ENCODE peak calls at places on chromosomes 6 and 20, in four cellular contexts. One of them, this sample, is unnamed.

GRCh38 chr6:89034586-89035251 is 45.8 kb upstream of the PNRC1 start:
- DNase-seq in HepG2: peak; percentile 67
- DNase-seq in K562: no peak
- DNase-seq in GM12878: no peak
- DNase-seq in this sample: no peak

GRCh38 chr6:88804701-88805100 is 158.7 kb downstream of the RNGTT start:
- DNase-seq in HepG2: no peak
- DNase-seq in K562: no peak
- DNase-seq in GM12878: no peak
- DNase-seq in this sample: no peak

GRCh38 chr20:34544109-34544793 is 14.3 kb upstream of the MAP1LC3A start:
- DNase-seq in HepG2: no peak
- DNase-seq in K562: no peak
- DNase-seq in GM12878: no peak
- DNase-seq in this sample: no peak

GRCh38 chr6:158072083-158072721 is 90.5 kb downstream of the SYNJ2 start:
- DNase-seq in HepG2: peak; percentile 71
- DNase-seq in K562: peak; percentile 84
- DNase-seq in GM12878: peak; percentile 23
- DNase-seq in this sample: peak; percentile 85

GRCh38 chr6:29216528-29216927 is 45.8 kb downstream of the OR2J2 start:
- DNase-seq in HepG2: peak; percentile 69
- DNase-seq in K562: no peak
- DNase-seq in GM12878: no peak
- DNase-seq in this sample: no peak

GRCh38 chr20:38170914-38171300 is 5.8 kb upstream of the TGM2 start:
- DNase-seq in HepG2: no peak
- DNase-seq in K562: no peak
- DNase-seq in GM12878: no peak
- DNase-seq in this sample: no peak

GRCh38 chr20:62164879-62165761 is 17.7 kb upstream of the MTG2 start:
- DNase-seq in HepG2: no peak
- DNase-seq in K562: no peak
- DNase-seq in GM12878: no peak
- DNase-seq in this sample: no peak

GRCh38 chr6:3165631-3166534 is 8.5 kb upstream of the TUBB2A start:
- DNase-seq in HepG2: peak; percentile 18
- DNase-seq in K562: no peak
- DNase-seq in GM12878: no peak
- DNase-seq in this sample: no peak

GRCh38 chr6:169445227-169445626 is 191.6 kb upstream of the THBS2 start:
- DNase-seq in HepG2: no peak
- DNase-seq in K562: peak; percentile 30
- DNase-seq in GM12878: no peak
- DNase-seq in this sample: no peak

GRCh38 chr6:127328043-127328442 is 15.4 kb downstream of the ECHDC1 start:
- DNase-seq in HepG2: no peak
- DNase-seq in K562: no peak
- DNase-seq in GM12878: no peak
- DNase-seq in this sample: no peak

GRCh38 chr6:78483546-78483945 is 383.8 kb upstream of the IRAK1BP1 start:
- DNase-seq in HepG2: no peak
- DNase-seq in K562: no peak
- DNase-seq in GM12878: no peak
- DNase-seq in this sample: no peak

GRCh38 chr6:100568255-100568654 is 103.5 kb upstream of the SIM1 start:
- DNase-seq in HepG2: no peak
- DNase-seq in K562: no peak
- DNase-seq in GM12878: no peak
- DNase-seq in this sample: no peak

GRCh38 chr6:148295261-148295887 is 47.3 kb upstream of the SASH1 start:
- DNase-seq in HepG2: no peak
- DNase-seq in K562: no peak
- DNase-seq in GM12878: no peak
- DNase-seq in this sample: no peak

GRCh38 chr20:4082406-4083102 is 67.2 kb upstream of the RNF24 start:
- DNase-seq in HepG2: peak; percentile 89
- DNase-seq in K562: peak; percentile 73
- DNase-seq in GM12878: peak; percentile 59
- DNase-seq in this sample: no peak

GRCh38 chr6:33589723-33590530 is 9.9 kb upstream of the BAK1 start:
- DNase-seq in HepG2: peak; percentile 97
- DNase-seq in K562: peak; percentile 81
- DNase-seq in GM12878: peak; percentile 37
- DNase-seq in this sample: peak; percentile 65

GRCh38 chr6:44072452-44072958 is 54.7 kb downstream of the MRPL14 start:
- DNase-seq in HepG2: no peak
- DNase-seq in K562: no peak
- DNase-seq in GM12878: no peak
- DNase-seq in this sample: no peak

GRCh38 chr20:15916623-15917022 is 656.6 kb downstream of the KIF16B start:
- DNase-seq in HepG2: no peak
- DNase-seq in K562: no peak
- DNase-seq in GM12878: no peak
- DNase-seq in this sample: no peak

DNA sequence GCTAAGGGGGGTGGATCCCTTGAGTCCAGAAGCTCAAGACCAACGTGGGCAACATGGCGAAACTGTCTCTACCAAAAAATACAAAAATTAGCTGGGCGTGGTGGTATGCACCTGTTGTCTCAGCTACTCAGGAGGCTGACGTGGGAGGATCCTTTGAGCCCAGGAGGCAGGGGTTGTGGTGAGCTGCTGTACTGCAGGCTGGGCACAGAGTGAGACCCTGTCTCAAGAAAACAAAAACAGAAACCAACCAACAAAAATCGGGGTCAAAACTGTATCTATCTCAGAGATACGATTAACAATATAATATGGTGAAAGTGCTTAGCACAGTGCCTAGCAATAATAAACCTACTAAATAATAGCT is 20.7 kb upstream of the BCAS1 start:
- DNase-seq in HepG2: no peak
- DNase-seq in K562: no peak
- DNase-seq in GM12878: no peak
- DNase-seq in this sample: no peak
- TF ChIP-seq TARDBP in HepG2: no peak
- TF ChIP-seq TARDBP in K562: no peak
- TF ChIP-seq TARDBP in GM12878: no peak
- TF ChIP-seq TARDBP in this sample: no peak

DNA sequence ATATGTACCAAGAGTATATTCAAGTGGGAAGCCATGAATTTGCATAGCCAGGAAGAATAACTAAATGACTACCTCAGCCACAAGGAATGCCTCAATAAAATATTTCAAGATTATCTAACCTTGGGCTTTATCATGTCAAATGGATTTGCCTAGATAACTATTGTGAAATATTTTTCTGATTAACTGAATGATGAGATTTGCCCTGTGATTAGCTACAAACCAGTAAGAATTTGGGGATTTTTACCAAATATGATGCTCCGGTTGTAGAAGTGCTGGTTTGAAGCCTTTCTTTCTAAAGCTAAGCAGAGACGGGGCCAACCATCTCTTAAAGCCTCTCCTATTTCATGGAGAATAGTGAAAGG is 125.6 kb upstream of the LAMP5 start:
- DNase-seq in HepG2: no peak
- DNase-seq in K562: no peak
- DNase-seq in GM12878: no peak
- DNase-seq in this sample: no peak
- TF ChIP-seq TARDBP in HepG2: no peak
- TF ChIP-seq TARDBP in K562: no peak
- TF ChIP-seq TARDBP in GM12878: no peak
- TF ChIP-seq TARDBP in this sample: no peak

GRCh38 chr6:85458782-85459181 is 8.9 kb downstream of the NT5E start:
- DNase-seq in HepG2: no peak
- DNase-seq in K562: no peak
- DNase-seq in GM12878: no peak
- DNase-seq in this sample: no peak
- TF ChIP-seq TARDBP in HepG2: no peak
- TF ChIP-seq TARDBP in K562: no peak
- TF ChIP-seq TARDBP in GM12878: no peak
- TF ChIP-seq TARDBP in this sample: no peak

DNA sequence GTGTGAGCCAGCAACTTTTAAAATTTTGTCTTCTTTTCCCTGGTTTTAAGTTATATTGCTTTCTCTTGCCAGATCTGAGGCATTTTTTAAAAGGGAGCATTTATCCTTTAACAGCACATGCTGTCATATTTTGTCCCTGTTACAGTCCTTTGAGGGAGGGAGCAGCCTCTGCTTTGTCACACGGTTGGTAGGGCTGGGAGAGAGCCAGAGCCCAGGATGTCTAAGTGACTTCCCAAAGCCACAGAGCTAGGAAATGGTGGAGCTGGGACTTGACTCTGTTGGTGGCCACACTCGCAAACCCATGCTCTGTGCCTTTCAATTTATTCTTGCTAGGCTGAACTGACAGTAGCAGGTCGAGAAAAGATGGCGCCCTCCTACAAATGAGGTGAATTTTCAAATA is 80.4 kb upstream of the IYD start:
- DNase-seq in HepG2: no peak
- DNase-seq in K562: no peak
- DNase-seq in GM12878: no peak
- DNase-seq in this sample: no peak
- TF ChIP-seq TARDBP in HepG2: no peak
- TF ChIP-seq TARDBP in K562: no peak
- TF ChIP-seq TARDBP in GM12878: no peak
- TF ChIP-seq TARDBP in this sample: no peak

GRCh38 chr6:164276211-164276610 is 861.7 kb downstream of the QKI start:
- DNase-seq in HepG2: no peak
- DNase-seq in K562: no peak
- DNase-seq in GM12878: no peak
- DNase-seq in this sample: no peak
- TF ChIP-seq TARDBP in HepG2: no peak
- TF ChIP-seq TARDBP in K562: no peak
- TF ChIP-seq TARDBP in GM12878: no peak
- TF ChIP-seq TARDBP in this sample: no peak

GRCh38 chr6:84151669-84152068 is 75.8 kb downstream of the CEP162 start:
- DNase-seq in HepG2: no peak
- DNase-seq in K562: no peak
- DNase-seq in GM12878: no peak
- DNase-seq in this sample: no peak

GRCh38 chr6:84156306-84156705 is 71.1 kb downstream of the CEP162 start:
- DNase-seq in HepG2: no peak
- DNase-seq in K562: no peak
- DNase-seq in GM12878: no peak
- DNase-seq in this sample: no peak

DNA sequence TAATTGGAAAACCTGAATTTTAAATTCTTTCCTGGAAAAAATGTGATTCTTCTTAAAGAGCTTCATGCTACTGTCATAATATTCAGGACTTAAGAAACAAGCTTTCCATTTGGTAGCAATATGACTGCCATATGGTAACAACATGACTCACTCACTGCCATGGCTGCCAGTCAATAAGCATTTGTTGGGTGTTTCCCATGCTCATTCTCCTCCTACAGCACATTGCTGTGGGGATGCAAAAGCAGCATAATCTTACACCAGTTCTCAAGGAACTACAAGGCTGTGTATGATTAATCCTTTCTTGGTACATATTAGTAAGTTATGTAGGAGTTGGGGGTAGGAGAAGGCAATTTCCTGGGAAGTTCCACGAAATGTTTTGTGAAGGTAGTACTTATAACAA is 76.8 kb downstream of the CEP162 start:
- DNase-seq in HepG2: no peak
- DNase-seq in K562: no peak
- DNase-seq in GM12878: no peak
- DNase-seq in this sample: no peak
- TF ChIP-seq TARDBP in HepG2: no peak
- TF ChIP-seq TARDBP in K562: no peak
- TF ChIP-seq TARDBP in GM12878: no peak
- TF ChIP-seq TARDBP in this sample: no peak

GRCh38 chr6:134147033-134147533 is 94.7 kb upstream of the SLC2A12 start:
- DNase-seq in HepG2: no peak
- DNase-seq in K562: no peak
- DNase-seq in GM12878: no peak
- DNase-seq in this sample: no peak

GRCh38 chr6:134148566-134148965 is 96.1 kb upstream of the SLC2A12 start:
- DNase-seq in HepG2: no peak
- DNase-seq in K562: no peak
- DNase-seq in GM12878: no peak
- DNase-seq in this sample: no peak

GRCh38 chr6:134152767-134153485 is 100.5 kb upstream of the SLC2A12 start:
- DNase-seq in HepG2: no peak
- DNase-seq in K562: no peak
- DNase-seq in GM12878: no peak
- DNase-seq in this sample: no peak
- TF ChIP-seq TARDBP in HepG2: no peak
- TF ChIP-seq TARDBP in K562: no peak
- TF ChIP-seq TARDBP in GM12878: no peak
- TF ChIP-seq TARDBP in this sample: no peak

DNA sequence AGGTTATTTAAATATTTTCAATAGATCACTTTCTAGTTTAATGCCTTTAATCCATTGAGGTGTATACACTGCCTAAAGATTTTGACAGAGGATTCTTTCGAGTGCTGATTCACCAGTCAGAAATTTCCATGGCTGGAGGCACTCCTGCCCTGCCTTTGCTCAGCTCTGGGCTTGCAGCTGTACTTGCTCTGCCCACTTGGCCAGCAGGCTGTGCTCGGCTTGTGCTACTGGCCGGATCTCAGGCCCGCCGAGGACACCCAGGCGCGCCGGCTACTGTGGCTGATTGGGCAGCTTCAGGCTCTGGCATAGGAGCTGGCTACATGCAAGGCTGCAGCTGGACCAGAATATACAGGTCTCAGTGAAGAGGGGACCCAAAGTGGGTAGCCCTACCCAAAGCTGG is 675.1 kb upstream of the MMS22L start:
- DNase-seq in HepG2: no peak
- DNase-seq in K562: no peak
- DNase-seq in GM12878: no peak
- DNase-seq in this sample: no peak
- TF ChIP-seq TARDBP in HepG2: no peak
- TF ChIP-seq TARDBP in K562: no peak
- TF ChIP-seq TARDBP in GM12878: no peak
- TF ChIP-seq TARDBP in this sample: no peak

This sample was measured in HEK293T.